ENCODE peak calls at places on chromosomes 7 and 10, in four cellular contexts. E is NCI-H1105, H is pons, Q is astrocyte of the spinal cord. Y is an unnamed sample.

GRCh38 chr7:141144921-141145629 is 71.2 kb downstream of the TMEM178B start:
- DNase-seq in E (no peak), H (no peak), Q (no peak), Y (no peak)

GRCh38 chr7:113209449-113210203 is 91.3 kb upstream of the SMIM30 start:
- DNase-seq in E (no peak), H (no peak), Q (peak; percentile 38), Y (no peak)

GRCh38 chr10:63561421-63561820 is 40.2 kb downstream of the REEP3 start:
- DNase-seq in E (no peak), H (no peak), Q (no peak), Y (no peak)

GRCh38 chr7:18494821-18495408 is 634 bp upstream of the HDAC9 start:
- DNase-seq in E (no peak), H (peak; percentile 69), Q (peak; percentile 71), Y (no peak)

GRCh38 chr10:49601857-49602256 is 8.3 kb upstream of the SLC18A3 start:
- DNase-seq in E (no peak), H (no peak), Q (no peak), Y (no peak)

GRCh38 chr7:157674715-157675426 is 338.1 kb downstream of the DNAJB6 start:
- DNase-seq in E (no peak), H (no peak), Q (no peak), Y (no peak)

GRCh38 chr10:90222372-90222771 is 521.0 kb downstream of the KIF20B start:
- DNase-seq in E (no peak), H (no peak), Q (peak; percentile 83), Y (no peak)

GRCh38 chr7:17989546-17989945 is 38.1 kb downstream of the PRPS1L1 start:
- DNase-seq in E (no peak), H (no peak), Q (peak; percentile 42), Y (no peak)

GRCh38 chr10:113960617-113961260 is 82.9 kb upstream of the ADRB1 start:
- DNase-seq in E (no peak), H (no peak), Q (no peak), Y (peak; percentile 59)

GRCh38 chr10:33734393-33735110 is 400.1 kb upstream of the NRP1 start:
- DNase-seq in E (no peak), H (no peak), Q (no peak), Y (no peak)

GRCh38 chr7:27608776-27609495 is 53.7 kb downstream of the HIBADH start:
- DNase-seq in E (no peak), H (no peak), Q (peak; percentile 13), Y (no peak)

GRCh38 chr10:85524001-85524400 is 842.6 kb downstream of the GRID1 start:
- DNase-seq in E (no peak), H (no peak), Q (no peak), Y (no peak)

GRCh38 chr7:818031-818699 is 14.1 kb upstream of the SUN1 start:
- DNase-seq in E (no peak), H (no peak), Q (peak; percentile 74), Y (peak; percentile 16)

GRCh38 chr10:95601116-95601719 is 40.0 kb upstream of the SORBS1 start:
- DNase-seq in E (peak; percentile 57), H (peak; percentile 92), Q (peak; percentile 88), Y (peak; percentile 21)

GRCh38 chr10:14403846-14404623 is 73.3 kb upstream of the FRMD4A start:
- DNase-seq in E (no peak), H (no peak), Q (peak; percentile 16), Y (no peak)

GRCh38 chr10:114519306-114519669 is 115.0 kb upstream of the AFAP1L2 start:
- DNase-seq in E (no peak), H (no peak), Q (no peak), Y (no peak)

GRCh38 chr7:75879771-75880184 is 944 bp downstream of the RHBDD2 start:
- DNase-seq in E (no peak), H (peak; percentile 20), Q (peak; percentile 55), Y (peak; percentile 77)

GRCh38 chr10:13039761-13040160 is 38.2 kb upstream of the CCDC3 start:
- DNase-seq in E (no peak), H (no peak), Q (no peak), Y (no peak)

GRCh38 chr7:126450269-126450671 is 802.5 kb downstream of the GRM8 start:
- DNase-seq in E (no peak), H (no peak), Q (no peak), Y (no peak)

GRCh38 chr7:101650579-101651081 is 21.5 kb upstream of the MYL10 start:
- DNase-seq in E (no peak), H (no peak), Q (no peak), Y (no peak)

GRCh38 chr7:158249692-158250091 is 337.9 kb downstream of the PTPRN2 start:
- DNase-seq in E (no peak), H (no peak), Q (no peak), Y (no peak)

GRCh38 chr7:81447351-81447952 is 322.4 kb downstream of the HGF start:
- DNase-seq in E (peak; percentile 29), H (peak; percentile 49), Q (peak; percentile 70), Y (no peak)

GRCh38 chr7:135578569-135578968 is 20.9 kb downstream of the NUP205 start:
- DNase-seq in E (no peak), H (no peak), Q (no peak), Y (no peak)

GRCh38 chr10:17713133-17713532 is 38.9 kb upstream of the TMEM236 start:
- DNase-seq in E (no peak), H (peak; percentile 30), Q (peak; percentile 40), Y (no peak)

GRCh38 chr10:99564361-99564760 is 31.6 kb downstream of the NKX2-3 start:
- DNase-seq in E (no peak), H (no peak), Q (no peak), Y (no peak)

GRCh38 chr10:22251751-22252285 is 34.0 kb upstream of the EBLN1 start:
- DNase-seq in E (no peak), H (peak; percentile 83), Q (peak; percentile 66), Y (peak; percentile 72)

GRCh38 chr10:69068549-69068948 is 19.4 kb upstream of the SRGN start:
- DNase-seq in E (no peak), H (no peak), Q (no peak), Y (no peak)

GRCh38 chr7:121385800-121386179 is 10.3 kb downstream of the FAM3C start:
- DNase-seq in E (no peak), H (no peak), Q (no peak), Y (peak; percentile 3)

GRCh38 chr10:117796394-117796793 is 250.3 kb downstream of the RAB11FIP2 start:
- DNase-seq in E (no peak), H (no peak), Q (no peak), Y (no peak)